ENCODE peak calls at places on chromosomes 5 and 9, in seven cellular contexts. H, Q, M, X, L, N and R are unnamed samples.

GRCh38 chr9:21996438-21996837 is 1.8 kb downstream of the CDKN2B-AS1 start:
- DNase-seq in Q (no peak), N (no peak), X (no peak), M (no peak), H (no peak), L (no peak), R (no peak)

GRCh38 chr5:180591249-180591887 is at the start of gene SCGB3A1:
- DNase-seq in L (no peak), M (peak; percentile 34), X (no peak), Q (peak; percentile 23), H (no peak), N (no peak), R (no peak)

GRCh38 chr9:93962561-93963440 is 7.6 kb upstream of the BARX1 start:
- DNase-seq in Q (peak; percentile 80), X (peak; percentile 44), L (peak; percentile 74), M (peak; percentile 86), N (peak; percentile 59), H (peak; percentile 57), R (peak; percentile 83)

GRCh38 chr9:95092321-95093072 is 225.0 kb downstream of the FANCC start:
- DNase-seq in Q (no peak), X (no peak), M (no peak), H (no peak), L (no peak), N (no peak), R (no peak)

GRCh38 chr9:22244141-22245011 is 202.2 kb upstream of the DMRTA1 start:
- DNase-seq in N (no peak), M (no peak), L (no peak), Q (no peak), H (no peak), X (peak; percentile 61), R (no peak)

GRCh38 chr9:22158983-22159382 is 149.9 kb upstream of the CDKN2B start:
- DNase-seq in L (no peak), H (peak; percentile 33), Q (no peak), M (peak; percentile 30), N (no peak), X (no peak), R (no peak)

GRCh38 chr5:170173227-170173626 is 59.6 kb upstream of the C5orf58 start:
- DNase-seq in N (no peak), X (no peak), H (no peak), Q (no peak), M (no peak), L (no peak), R (no peak)

GRCh38 chr5:80318212-80318611 is 1.6 kb upstream of the SPZ1 start:
- DNase-seq in L (no peak), H (no peak), N (no peak), X (peak; percentile 44), M (no peak), Q (peak; percentile 71), R (no peak)

GRCh38 chr5:67115238-67115637 is 81.4 kb downstream of the CD180 start:
- DNase-seq in Q (no peak), M (no peak), L (no peak), H (no peak), N (no peak), X (peak; percentile 42), R (no peak)

GRCh38 chr5:135489466-135490244 is 37.5 kb upstream of the TIFAB start:
- DNase-seq in Q (no peak), N (no peak), L (no peak), M (no peak), H (no peak), X (no peak), R (no peak)

GRCh38 chr9:136944094-136944518 is 432 bp downstream of the FBXW5 start:
- DNase-seq in M (no peak), L (no peak), Q (no peak), H (no peak), X (no peak), N (no peak), R (no peak)

GRCh38 chr9:128372784-128373183 is 1.6 kb downstream of the URM1 start:
- DNase-seq in H (no peak), N (no peak), M (no peak), X (no peak), L (no peak), Q (no peak), R (no peak)

GRCh38 chr9:23324511-23324910 is 501.5 kb downstream of the ELAVL2 start:
- DNase-seq in N (no peak), Q (no peak), H (no peak), M (no peak), L (no peak), X (no peak), R (no peak)

GRCh38 chr9:71850996-71851395 is 60.0 kb downstream of the ABHD17B start:
- DNase-seq in Q (no peak), X (no peak), H (no peak), M (no peak), L (no peak), N (no peak), R (no peak)

GRCh38 chr5:90174236-90174635 is 235.3 kb downstream of the CETN3 start:
- DNase-seq in X (no peak), Q (no peak), L (no peak), M (no peak), N (no peak), H (no peak), R (no peak)

GRCh38 chr9:112495614-112496013 is 9.0 kb downstream of the KIAA1958 start:
- DNase-seq in H (no peak), L (no peak), Q (no peak), X (no peak), N (no peak), M (no peak), R (no peak)

GRCh38 chr9:20518735-20519134 is 103.6 kb downstream of the MLLT3 start:
- DNase-seq in N (no peak), Q (no peak), H (no peak), X (no peak), M (no peak), L (no peak), R (no peak)

GRCh38 chr5:135356522-135357318 is 42.3 kb downstream of the MACROH2A1 start:
- DNase-seq in Q (no peak), H (peak; percentile 61), X (no peak), M (peak; percentile 51), L (no peak), N (no peak), R (no peak)

GRCh38 chr5:32290922-32291321 is 21.8 kb downstream of the MTMR12 start:
- DNase-seq in N (no peak), M (no peak), L (no peak), H (no peak), Q (no peak), X (no peak), R (no peak)

GRCh38 chr5:119190470-119190869 is 119.6 kb downstream of the DMXL1 start:
- DNase-seq in H (no peak), X (no peak), M (no peak), Q (no peak), N (no peak), L (no peak), R (no peak)

GRCh38 chr5:139971202-139971725 is 71.8 kb downstream of the NRG2 start:
- DNase-seq in H (no peak), L (no peak), N (no peak), M (peak; percentile 20), X (no peak), Q (no peak), R (no peak)

GRCh38 chr5:97534166-97534565 is 351.1 kb upstream of the RIOK2 start:
- DNase-seq in Q (no peak), M (peak; percentile 55), N (no peak), L (no peak), X (peak; percentile 0), H (no peak), R (no peak)

GRCh38 chr9:91724068-91724440 is 226.0 kb downstream of the ROR2 start:
- DNase-seq in L (no peak), X (no peak), N (no peak), H (no peak), Q (no peak), M (no peak), R (no peak)

GRCh38 chr5:122419195-122419894 is 107.3 kb downstream of the SNCAIP start:
- DNase-seq in N (no peak), Q (no peak), H (no peak), X (no peak), M (no peak), L (no peak), R (no peak)

GRCh38 chr9:21674894-21675293 is 127.5 kb upstream of the MTAP start:
- DNase-seq in Q (no peak), H (no peak), X (no peak), M (no peak), L (no peak), N (no peak), R (no peak)